ENCODE peak calls at places on chromosomes 5 and 9, in seven cellular contexts. D, T, A, Q, J, P and U are unnamed samples.

GRCh38 chr5:166074839-166075481 is 2216.5 kb upstream of the WWC1 start:
- DNase-seq in D (no peak), T (no peak), A (no peak), Q (no peak), J (no peak), P (no peak), U (no peak)

GRCh38 chr9:111271047-111271446 is 59.0 kb downstream of the OR2K2 start:
- DNase-seq in D (no peak), T (no peak), A (no peak), Q (no peak), J (no peak), P (no peak), U (no peak)

GRCh38 chr5:143409972-143410371 is 6.5 kb upstream of the NR3C1 start:
- DNase-seq in D (no peak), T (no peak), A (no peak), Q (no peak), J (no peak), P (no peak), U (no peak)

GRCh38 chr5:6411141-6411540 is 32.8 kb upstream of the MED10 start:
- DNase-seq in D (no peak), T (no peak), A (no peak), Q (no peak), J (no peak), P (no peak), U (no peak)

GRCh38 chr5:174384509-174384947 is 339.0 kb downstream of the NSG2 start:
- DNase-seq in D (no peak), T (no peak), A (peak), Q (no peak), J (no peak), P (peak), U (no peak)

GRCh38 chr9:93958875-93959682 is 3.9 kb upstream of the BARX1 start:
- DNase-seq in D (no peak), T (no peak), A (peak), Q (no peak), J (no peak), P (peak), U (no peak)

GRCh38 chr9:93988056-93988455 is 32.9 kb upstream of the BARX1 start:
- DNase-seq in D (no peak), T (no peak), A (no peak), Q (no peak), J (no peak), P (no peak), U (no peak)

GRCh38 chr5:36442796-36443195 is 141.1 kb upstream of the RANBP3L start:
- DNase-seq in D (no peak), T (no peak), A (peak), Q (no peak), J (peak), P (peak), U (no peak)

GRCh38 chr5:134139891-134140469 is 25.5 kb downstream of the TCF7 start:
- DNase-seq in D (no peak), T (no peak), A (no peak), Q (no peak), J (no peak), P (no peak), U (no peak)

GRCh38 chr9:108831496-108832178 is 24.1 kb downstream of the ACTL7B start:
- DNase-seq in D (no peak), T (no peak), A (no peak), Q (no peak), J (peak), P (no peak), U (no peak)

GRCh38 chr9:113446323-113446740 is 17.2 kb upstream of the RGS3 start:
- DNase-seq in D (no peak), T (no peak), A (peak), Q (peak), J (peak), P (peak), U (no peak)